ENCODE peak calls at places on chromosomes 3 and 15, in seven cellular contexts. N, W, L, K, G, M and C are unnamed samples.

GRCh38 chr15:90539789-90540188 is 10.1 kb downstream of the CRTC3 start:
- DNase-seq in N (no peak), W (no peak), L (no peak), K (no peak), G (no peak), M (no peak), C (no peak)

GRCh38 chr3:145882416-145882815 is 278.6 kb downstream of the PLOD2 start:
- DNase-seq in N (no peak), W (no peak), L (no peak), K (no peak), G (no peak), M (no peak), C (no peak)

GRCh38 chr15:67125589-67126502 is 60.4 kb downstream of the SMAD3 start:
- DNase-seq in N (no peak), W (peak), L (peak), K (no peak), G (no peak), M (no peak), C (no peak)

GRCh38 chr3:41318520-41318919 is 119.2 kb downstream of the CTNNB1 start:
- DNase-seq in N (no peak), W (peak), L (no peak), K (no peak), G (no peak), M (peak), C (no peak)

GRCh38 chr15:38651328-38652038 is 86.9 kb upstream of the RASGRP1 start:
- DNase-seq in N (no peak), W (no peak), L (no peak), K (no peak), G (no peak), M (no peak), C (no peak)

GRCh38 chr15:52540374-52541012 is 11.8 kb upstream of the MYO5A start:
- DNase-seq in N (no peak), W (no peak), L (no peak), K (no peak), G (no peak), M (no peak), C (no peak)

GRCh38 chr3:61807865-61808276 is 246.5 kb downstream of the PTPRG start:
- DNase-seq in N (no peak), W (no peak), L (no peak), K (no peak), G (no peak), M (peak), C (peak)

GRCh38 chr15:85704021-85704420 is 90.7 kb downstream of the KLHL25 start:
- DNase-seq in N (no peak), W (no peak), L (no peak), K (no peak), G (no peak), M (no peak), C (no peak)

GRCh38 chr3:168088106-168088722 is 7.5 kb downstream of the GOLIM4 start:
- DNase-seq in N (no peak), W (no peak), L (no peak), K (peak), G (peak), M (peak), C (peak)

GRCh38 chr3:30836141-30836540 is 58.3 kb downstream of the GADL1 start:
- DNase-seq in N (no peak), W (no peak), L (no peak), K (no peak), G (no peak), M (no peak), C (no peak)

GRCh38 chr15:66359740-66360139 is 3.3 kb upstream of the TIPIN start:
- DNase-seq in N (no peak), W (peak), L (no peak), K (no peak), G (peak), M (peak), C (no peak)

GRCh38 chr3:119562307-119562961 is 3.0 kb upstream of the CD80 start:
- DNase-seq in N (no peak), W (no peak), L (no peak), K (no peak), G (peak), M (no peak), C (no peak)

GRCh38 chr3:97613139-97613538 is 151.4 kb upstream of the ARL6 start:
- DNase-seq in N (no peak), W (no peak), L (no peak), K (no peak), G (no peak), M (no peak), C (no peak)

GRCh38 chr3:101865751-101866509 is 16.6 kb downstream of the NFKBIZ start:
- DNase-seq in N (no peak), W (peak), L (peak), K (peak), G (no peak), M (no peak), C (peak)

GRCh38 chr3:80357761-80358160 is 590.0 kb upstream of the ROBO1 start:
- DNase-seq in N (no peak), W (no peak), L (no peak), K (no peak), G (no peak), M (no peak), C (no peak)

GRCh38 chr3:17183951-17184550 is 299.3 kb downstream of the PLCL2 start:
- DNase-seq in N (no peak), W (peak), L (peak), K (no peak), G (no peak), M (no peak), C (no peak)

GRCh38 chr15:24956131-24956838 is 1.5 kb downstream of the SNRPN start:
- DNase-seq in N (peak), W (no peak), L (no peak), K (peak), G (peak), M (peak), C (no peak)

GRCh38 chr3:8629151-8630021 is 15.2 kb downstream of the SSUH2 start:
- DNase-seq in N (no peak), W (peak), L (peak), K (no peak), G (peak), M (no peak), C (peak)

GRCh38 chr3:32969656-32970055 is 18.2 kb downstream of the CCR4 start:
- DNase-seq in N (no peak), W (no peak), L (no peak), K (no peak), G (no peak), M (peak), C (no peak)

GRCh38 chr3:30679045-30679444 is 72.6 kb downstream of the TGFBR2 start:
- DNase-seq in N (no peak), W (no peak), L (no peak), K (no peak), G (no peak), M (no peak), C (no peak)

GRCh38 chr15:80996247-80996646 is 4.5 kb upstream of the TLNRD1 start:
- DNase-seq in N (no peak), W (no peak), L (peak), K (no peak), G (no peak), M (no peak), C (no peak)

GRCh38 chr15:32134777-32135307 is 104.5 kb downstream of the CHRNA7 start:
- DNase-seq in N (no peak), W (no peak), L (no peak), K (no peak), G (no peak), M (no peak), C (no peak)

GRCh38 chr3:176399193-176399592 is 798.1 kb downstream of the TBL1XR1 start:
- DNase-seq in N (no peak), W (no peak), L (no peak), K (no peak), G (no peak), M (no peak), C (no peak)

GRCh38 chr15:86877171-86877631 is 797.5 kb downstream of the AGBL1 start:
- DNase-seq in N (no peak), W (no peak), L (no peak), K (no peak), G (no peak), M (no peak), C (no peak)

GRCh38 chr3:46986782-46987484 is 7.5 kb downstream of the NBEAL2 start:
- DNase-seq in N (no peak), W (no peak), L (no peak), K (no peak), G (no peak), M (no peak), C (no peak)

GRCh38 chr3:105495021-105495420 is 128.3 kb downstream of the ALCAM start:
- DNase-seq in N (no peak), W (no peak), L (no peak), K (no peak), G (no peak), M (no peak), C (no peak)

GRCh38 chr15:96332854-96333193 is 2.3 kb downstream of the NR2F2 start:
- DNase-seq in N (no peak), W (no peak), L (no peak), K (no peak), G (no peak), M (no peak), C (no peak)

GRCh38 chr15:29183071-29183831 is 86.4 kb downstream of the NSMCE3 start:
- DNase-seq in N (no peak), W (no peak), L (no peak), K (no peak), G (no peak), M (no peak), C (peak)
- TF ChIP-seq SP1 in N (no peak), W (no peak), L (no peak), K (no peak), G (no peak), M (no peak), C (no peak)

GRCh38 chr3:50371133-50371670 is 11.9 kb upstream of the TMEM115 start:
- DNase-seq in N (no peak), W (no peak), L (no peak), K (no peak), G (no peak), M (no peak), C (no peak)
- TF ChIP-seq SP1 in N (no peak), W (no peak), L (no peak), K (no peak), G (no peak), M (no peak), C (no peak)

DNA sequence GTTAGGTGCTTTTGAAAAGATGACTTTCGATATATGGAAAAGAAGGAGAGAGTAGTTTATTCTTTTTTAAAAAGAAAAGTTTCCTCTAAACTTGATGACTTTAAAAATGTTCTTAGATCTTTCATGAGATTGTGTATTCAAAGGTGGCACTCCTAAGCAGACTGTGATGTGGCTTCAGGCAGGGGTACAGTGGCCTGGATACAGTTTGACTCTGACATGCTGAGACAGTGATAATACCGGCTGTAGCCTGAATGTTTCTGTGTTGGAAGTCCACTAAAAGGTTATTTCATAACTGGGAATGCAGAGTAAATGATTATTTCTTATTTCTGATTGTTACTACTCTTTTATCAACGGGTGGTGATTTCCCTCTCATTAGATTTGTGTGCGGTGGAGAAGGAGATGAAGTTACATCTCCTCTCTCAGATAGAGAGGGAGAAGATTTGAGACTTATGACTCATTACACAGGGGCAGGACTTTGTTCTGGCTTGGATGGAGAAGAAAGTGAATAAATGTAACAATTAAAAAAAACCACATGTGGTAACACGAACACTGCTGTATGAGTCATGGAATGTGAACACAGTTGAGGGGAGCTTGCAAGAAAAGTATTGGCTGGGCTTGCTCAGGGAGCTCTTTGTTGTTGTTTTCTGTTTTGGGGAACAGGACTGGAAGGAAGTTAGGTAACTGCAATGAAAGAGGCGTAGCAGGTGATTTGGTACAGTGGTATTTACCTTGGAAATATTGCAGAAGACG is 21.6 kb downstream of the SPTSSB start:
- DNase-seq in N (no peak), W (peak), L (no peak), K (no peak), G (no peak), M (peak), C (no peak)
- TF ChIP-seq SP1 in N (no peak), W (peak), L (no peak), K (no peak), G (no peak), M (no peak), C (no peak)

DNA sequence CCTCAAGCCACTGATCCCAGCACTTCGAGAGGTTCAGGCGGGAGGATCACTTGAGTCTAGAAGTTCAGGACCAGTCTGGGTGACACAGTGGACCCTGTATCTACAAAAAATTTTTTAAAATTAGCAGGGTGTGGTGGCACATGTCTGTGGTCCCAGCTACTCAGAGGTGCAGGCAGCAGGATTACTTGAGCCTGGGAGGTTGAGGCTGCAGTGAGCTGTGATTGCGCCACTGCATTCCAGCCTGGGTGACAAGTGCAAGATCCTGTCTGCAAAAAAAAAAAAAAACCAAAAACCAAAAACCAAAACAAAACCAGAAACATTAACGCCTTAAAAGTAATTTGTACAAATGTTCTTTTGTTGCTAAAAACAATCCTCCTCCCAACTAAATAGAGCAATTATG is 27.9 kb upstream of the SLC12A8 start:
- DNase-seq in N (no peak), W (no peak), L (no peak), K (no peak), G (no peak), M (no peak), C (no peak)
- TF ChIP-seq SP1 in N (no peak), W (no peak), L (no peak), K (no peak), G (no peak), M (no peak), C (no peak)

GRCh38 chr3:149763565-149763964 is 11.3 kb upstream of the COMMD2 start:
- DNase-seq in N (no peak), W (no peak), L (no peak), K (no peak), G (no peak), M (no peak), C (no peak)

GRCh38 chr3:149764302-149764701 is 12.0 kb upstream of the COMMD2 start:
- DNase-seq in N (no peak), W (no peak), L (no peak), K (no peak), G (no peak), M (no peak), C (no peak)

GRCh38 chr3:149767720-149768119 is 15.4 kb upstream of the COMMD2 start:
- DNase-seq in N (no peak), W (no peak), L (no peak), K (no peak), G (no peak), M (peak), C (no peak)

GRCh38 chr3:149768704-149769103 is 16.4 kb upstream of the COMMD2 start:
- DNase-seq in N (no peak), W (no peak), L (no peak), K (no peak), G (no peak), M (no peak), C (no peak)

DNA sequence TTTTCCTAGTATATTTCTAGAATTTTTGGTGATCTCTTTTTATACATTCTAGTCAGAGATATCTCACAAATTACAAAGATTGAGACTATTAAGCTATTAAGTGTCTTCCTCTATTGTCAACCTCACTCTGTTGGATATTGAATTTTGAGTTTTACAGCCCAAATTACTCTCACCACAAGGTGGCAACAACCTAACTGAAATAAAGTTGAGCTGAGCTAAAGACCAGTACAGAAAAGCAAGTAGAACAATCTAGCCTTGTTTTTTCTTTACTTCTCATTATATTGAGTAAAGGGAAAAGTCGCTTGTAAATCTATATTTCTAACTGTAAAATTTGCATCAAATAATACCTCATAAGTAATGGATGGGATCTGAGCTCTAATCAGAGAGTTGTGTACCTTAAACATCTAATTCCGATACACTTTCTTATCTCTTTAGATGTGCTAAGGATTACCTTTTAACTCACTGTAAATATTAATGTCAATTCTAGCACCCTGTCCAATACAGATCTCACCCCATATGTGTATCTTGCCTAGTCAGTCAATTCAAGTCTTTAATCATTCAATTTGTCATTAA is 13.6 kb upstream of the COMMD2 start:
- DNase-seq in N (no peak), W (no peak), L (no peak), K (no peak), G (no peak), M (peak), C (no peak)
- TF ChIP-seq SP1 in N (no peak), W (no peak), L (no peak), K (no peak), G (no peak), M (no peak), C (no peak)

GRCh38 chr3:190040145-190040544 is 80.6 kb downstream of the P3H2 start:
- DNase-seq in N (no peak), W (no peak), L (no peak), K (no peak), G (no peak), M (no peak), C (no peak)

GRCh38 chr3:190044974-190045373 is 75.7 kb downstream of the P3H2 start:
- DNase-seq in N (no peak), W (no peak), L (no peak), K (no peak), G (no peak), M (no peak), C (no peak)

GRCh38 chr3:190038050-190038631 is 82.6 kb downstream of the P3H2 start:
- DNase-seq in N (no peak), W (peak), L (no peak), K (no peak), G (no peak), M (no peak), C (peak)

GRCh38 chr3:190044142-190044541 is 76.6 kb downstream of the P3H2 start:
- DNase-seq in N (no peak), W (no peak), L (no peak), K (no peak), G (no peak), M (no peak), C (no peak)

DNA sequence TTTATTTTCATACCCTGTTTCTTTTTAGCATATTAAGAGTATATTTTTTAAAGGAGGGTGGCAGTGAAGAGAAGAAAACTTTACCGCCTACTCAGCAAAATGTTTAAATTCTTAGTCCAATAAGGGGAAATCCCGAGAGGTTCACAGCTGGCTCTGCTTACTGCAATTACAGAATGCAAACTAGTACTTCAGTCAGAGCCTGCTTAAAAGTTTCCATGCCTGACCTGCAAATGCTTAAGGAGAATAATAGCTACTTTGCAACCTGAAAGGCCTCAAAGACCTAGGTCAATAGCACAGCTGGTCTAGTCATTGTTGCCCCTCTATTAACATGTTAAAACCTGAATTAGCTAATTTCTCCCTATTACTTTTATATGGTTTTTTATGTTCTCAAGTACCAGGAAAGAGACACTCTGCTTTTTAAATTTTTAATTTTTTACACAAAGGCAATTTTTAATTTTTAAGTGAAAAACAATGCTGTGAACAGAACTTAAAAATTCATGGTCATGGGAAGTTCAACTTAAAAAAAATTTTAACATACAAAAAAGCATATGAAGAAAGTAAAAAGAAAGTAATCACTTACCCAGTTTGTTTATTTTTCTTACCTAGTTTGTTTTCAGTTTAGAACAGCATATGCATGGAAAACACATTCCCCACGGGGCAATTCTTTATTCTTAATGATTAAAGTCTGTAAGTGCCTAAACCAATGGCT is 79.2 kb downstream of the P3H2 start:
- DNase-seq in N (peak), W (no peak), L (no peak), K (no peak), G (peak), M (no peak), C (no peak)
- TF ChIP-seq SP1 in N (peak), W (no peak), L (no peak), K (no peak), G (no peak), M (no peak), C (no peak)